ENCODE peak calls at places on chromosomes 4 and X, in ten cellular contexts. W, O, N, B, V, L, R, G, S and A are unnamed samples.

GRCh38 chr4:81061340-81061730 is 30.8 kb downstream of the BMP3 start:
- DNase-seq in W (no peak), O (no peak), N (no peak), B (no peak), V (no peak), L (no peak), R (no peak), G (no peak), S (no peak), A (no peak)

GRCh38 chr4:8768357-8768999 is 103.2 kb downstream of the HMX1 start:
- DNase-seq in W (no peak), O (no peak), N (no peak), B (no peak), V (no peak), L (no peak), R (no peak), G (no peak), S (peak; percentile 37), A (no peak)

GRCh38 chrX:42246814-42247213 is 323.5 kb upstream of the CASK start:
- DNase-seq in W (no peak), O (no peak), N (no peak), B (no peak), V (no peak), L (no peak), R (no peak), G (no peak), S (no peak), A (no peak)

GRCh38 chr4:1310031-1310795 is 20.5 kb downstream of the MAEA start:
- DNase-seq in W (no peak), O (no peak), N (no peak), B (no peak), V (no peak), L (no peak), R (no peak), G (no peak), S (no peak), A (no peak)

GRCh38 chr4:20960291-20960690 is 260.0 kb downstream of the PACRGL start:
- DNase-seq in W (no peak), O (no peak), N (no peak), B (no peak), V (no peak), L (no peak), R (no peak), G (no peak), S (no peak), A (no peak)

GRCh38 chr4:123823244-123823643 is 426.6 kb downstream of the SPRY1 start:
- DNase-seq in W (no peak), O (no peak), N (no peak), B (no peak), V (no peak), L (no peak), R (no peak), G (no peak), S (no peak), A (no peak)

GRCh38 chr4:186586190-186586589 is 30.8 kb upstream of the MTNR1A start:
- DNase-seq in W (no peak), O (no peak), N (no peak), B (no peak), V (no peak), L (no peak), R (no peak), G (no peak), S (no peak), A (no peak)

GRCh38 chr4:177250056-177250696 is 59.5 kb upstream of the NEIL3 start:
- DNase-seq in W (peak; percentile 45), O (peak; percentile 34), N (peak; percentile 83), B (peak; percentile 63), V (no peak), L (no peak), R (peak; percentile 77), G (no peak), S (peak; percentile 73), A (peak; percentile 24)

GRCh38 chrX:155048997-155049619 is 21.8 kb downstream of the CMC4 start:
- DNase-seq in W (peak; percentile 40), O (no peak), N (peak; percentile 67), B (peak; percentile 35), V (no peak), L (no peak), R (peak; percentile 57), G (peak; percentile 37), S (no peak), A (no peak)

GRCh38 chrX:331145-331771 is 12.7 kb upstream of the GTPBP6 start:
- DNase-seq in W (no peak), O (no peak), N (peak; percentile 39), B (no peak), V (no peak), L (no peak), R (no peak), G (no peak), S (peak; percentile 65), A (no peak)

GRCh38 chr4:173273956-173274355 is 60.2 kb downstream of the HMGB2 start:
- DNase-seq in W (no peak), O (no peak), N (no peak), B (no peak), V (no peak), L (no peak), R (no peak), G (no peak), S (no peak), A (no peak)

GRCh38 chr4:139419388-139419914 is 34.5 kb upstream of the RAB33B start:
- DNase-seq in W (no peak), O (no peak), N (no peak), B (no peak), V (no peak), L (peak; percentile 91), R (peak; percentile 53), G (peak; percentile 0), S (no peak), A (no peak)

GRCh38 chrX:67100031-67100884 is 443.6 kb upstream of the AR start:
- DNase-seq in W (no peak), O (no peak), N (no peak), B (no peak), V (no peak), L (no peak), R (no peak), G (no peak), S (no peak), A (no peak)

GRCh38 chrX:122389005-122389404 is 795.1 kb upstream of the GRIA3 start:
- DNase-seq in W (no peak), O (no peak), N (no peak), B (no peak), V (no peak), L (no peak), R (no peak), G (no peak), S (no peak), A (no peak)

GRCh38 chr4:15965325-15965724 is 2.4 kb upstream of the FGFBP2 start:
- DNase-seq in W (no peak), O (no peak), N (no peak), B (no peak), V (no peak), L (no peak), R (no peak), G (no peak), S (no peak), A (no peak)

GRCh38 chr4:2942037-2942531 is 21.1 kb downstream of the NOP14 start:
- DNase-seq in W (no peak), O (no peak), N (no peak), B (no peak), V (no peak), L (no peak), R (no peak), G (no peak), S (no peak), A (no peak)

GRCh38 chr4:83114576-83114975 is at the start of gene PLAC8:
- DNase-seq in W (no peak), O (no peak), N (no peak), B (no peak), V (no peak), L (no peak), R (peak; percentile 82), G (no peak), S (no peak), A (no peak)

GRCh38 chr4:145881991-145882390 is 56.6 kb downstream of the ZNF827 start:
- DNase-seq in W (no peak), O (no peak), N (no peak), B (peak; percentile 62), V (no peak), L (no peak), R (no peak), G (peak; percentile 83), S (no peak), A (no peak)

GRCh38 chrX:46179748-46180147 is 365.5 kb downstream of the ZNF674 start:
- DNase-seq in W (no peak), O (no peak), N (no peak), B (no peak), V (no peak), L (no peak), R (no peak), G (no peak), S (no peak), A (no peak)